ENCODE peak calls at places on chromosomes 6 and 20, in five cellular contexts. One of them, this sample, is unnamed.

GRCh38 chr6:56724455-56724854 is 81.8 kb upstream of the DST start:
- DNase-seq in NCI-H510A treated with DMSO at 0.1 percent for 48 hours: no peak
- DNase-seq in WTC11: no peak
- DNase-seq in adipocyte: peak; percentile 34
- DNase-seq in stimulated activated CD4-positive, alpha-beta T cell treated with anti-CD3 and anti-CD28 coated beads, TNF-alpha, amount 100 ng/mL, for 4 hours: no peak
- DNase-seq in this sample: peak; percentile 70

GRCh38 chr6:152267967-152268845 is 369.0 kb downstream of the SYNE1 start:
- DNase-seq in NCI-H510A treated with DMSO at 0.1 percent for 48 hours: peak; percentile 74
- DNase-seq in WTC11: no peak
- DNase-seq in adipocyte: peak; percentile 73
- DNase-seq in stimulated activated CD4-positive, alpha-beta T cell treated with anti-CD3 and anti-CD28 coated beads, TNF-alpha, amount 100 ng/mL, for 4 hours: no peak
- DNase-seq in this sample: no peak

GRCh38 chr6:154888896-154889295 is 106.2 kb upstream of the TIAM2 start:
- DNase-seq in NCI-H510A treated with DMSO at 0.1 percent for 48 hours: no peak
- DNase-seq in WTC11: no peak
- DNase-seq in adipocyte: no peak
- DNase-seq in stimulated activated CD4-positive, alpha-beta T cell treated with anti-CD3 and anti-CD28 coated beads, TNF-alpha, amount 100 ng/mL, for 4 hours: no peak
- DNase-seq in this sample: no peak

GRCh38 chr6:11043961-11044711 is at the start of gene ELOVL2:
- DNase-seq in NCI-H510A treated with DMSO at 0.1 percent for 48 hours: no peak
- DNase-seq in WTC11: peak; percentile 70
- DNase-seq in adipocyte: peak; percentile 72
- DNase-seq in stimulated activated CD4-positive, alpha-beta T cell treated with anti-CD3 and anti-CD28 coated beads, TNF-alpha, amount 100 ng/mL, for 4 hours: no peak
- DNase-seq in this sample: peak; percentile 27

GRCh38 chr6:56528412-56528841 is 114.3 kb downstream of the DST start:
- DNase-seq in NCI-H510A treated with DMSO at 0.1 percent for 48 hours: no peak
- DNase-seq in WTC11: no peak
- DNase-seq in adipocyte: peak; percentile 76
- DNase-seq in stimulated activated CD4-positive, alpha-beta T cell treated with anti-CD3 and anti-CD28 coated beads, TNF-alpha, amount 100 ng/mL, for 4 hours: no peak
- DNase-seq in this sample: peak; percentile 91

GRCh38 chr20:45998761-45999160 is 9.9 kb upstream of the MMP9 start:
- DNase-seq in NCI-H510A treated with DMSO at 0.1 percent for 48 hours: no peak
- DNase-seq in WTC11: no peak
- DNase-seq in adipocyte: no peak
- DNase-seq in stimulated activated CD4-positive, alpha-beta T cell treated with anti-CD3 and anti-CD28 coated beads, TNF-alpha, amount 100 ng/mL, for 4 hours: no peak
- DNase-seq in this sample: no peak

GRCh38 chr6:31829633-31830492 is 2.3 kb downstream of the HSPA1B start:
- DNase-seq in NCI-H510A treated with DMSO at 0.1 percent for 48 hours: peak; percentile 66
- DNase-seq in WTC11: no peak
- DNase-seq in adipocyte: peak; percentile 85
- DNase-seq in stimulated activated CD4-positive, alpha-beta T cell treated with anti-CD3 and anti-CD28 coated beads, TNF-alpha, amount 100 ng/mL, for 4 hours: no peak
- DNase-seq in this sample: peak; percentile 51

GRCh38 chr6:159727717-159728440 is 573 bp downstream of the WTAP start:
- DNase-seq in NCI-H510A treated with DMSO at 0.1 percent for 48 hours: no peak
- DNase-seq in WTC11: no peak
- DNase-seq in adipocyte: peak; percentile 67
- DNase-seq in stimulated activated CD4-positive, alpha-beta T cell treated with anti-CD3 and anti-CD28 coated beads, TNF-alpha, amount 100 ng/mL, for 4 hours: no peak
- DNase-seq in this sample: no peak

GRCh38 chr6:30074331-30075093 is 1.1 kb downstream of the RNF39 start:
- DNase-seq in NCI-H510A treated with DMSO at 0.1 percent for 48 hours: no peak
- DNase-seq in WTC11: peak; percentile 69
- DNase-seq in adipocyte: peak; percentile 40
- DNase-seq in stimulated activated CD4-positive, alpha-beta T cell treated with anti-CD3 and anti-CD28 coated beads, TNF-alpha, amount 100 ng/mL, for 4 hours: no peak
- DNase-seq in this sample: no peak

GRCh38 chr6:144310761-144311160 is 25.6 kb downstream of the UTRN start:
- DNase-seq in NCI-H510A treated with DMSO at 0.1 percent for 48 hours: no peak
- DNase-seq in WTC11: no peak
- DNase-seq in adipocyte: no peak
- DNase-seq in stimulated activated CD4-positive, alpha-beta T cell treated with anti-CD3 and anti-CD28 coated beads, TNF-alpha, amount 100 ng/mL, for 4 hours: no peak
- DNase-seq in this sample: no peak

GRCh38 chr6:92942549-92942948 is 476.8 kb downstream of the EPHA7 start:
- DNase-seq in NCI-H510A treated with DMSO at 0.1 percent for 48 hours: no peak
- DNase-seq in WTC11: no peak
- DNase-seq in adipocyte: no peak
- DNase-seq in stimulated activated CD4-positive, alpha-beta T cell treated with anti-CD3 and anti-CD28 coated beads, TNF-alpha, amount 100 ng/mL, for 4 hours: no peak
- DNase-seq in this sample: no peak

GRCh38 chr20:51958636-51959542 is 156.6 kb upstream of the SALL4 start:
- DNase-seq in NCI-H510A treated with DMSO at 0.1 percent for 48 hours: no peak
- DNase-seq in WTC11: no peak
- DNase-seq in adipocyte: peak; percentile 48
- DNase-seq in stimulated activated CD4-positive, alpha-beta T cell treated with anti-CD3 and anti-CD28 coated beads, TNF-alpha, amount 100 ng/mL, for 4 hours: no peak
- DNase-seq in this sample: peak; percentile 41

GRCh38 chr6:138618168-138618567 is 118.9 kb upstream of the NHSL1 start:
- DNase-seq in NCI-H510A treated with DMSO at 0.1 percent for 48 hours: no peak
- DNase-seq in WTC11: no peak
- DNase-seq in adipocyte: no peak
- DNase-seq in stimulated activated CD4-positive, alpha-beta T cell treated with anti-CD3 and anti-CD28 coated beads, TNF-alpha, amount 100 ng/mL, for 4 hours: no peak
- DNase-seq in this sample: peak; percentile 58

This sample was measured in AG10803.